ENCODE peak calls at places on chromosomes 4 and X, in ten cellular contexts. P, F, N, D, S, A, Y, J, O and B are unnamed samples.

GRCh38 chr4:162645381-162645780 is 481.6 kb upstream of the FSTL5 start:
- DNase-seq in P (no peak), N (no peak), Y (no peak), F (no peak), S (no peak), O (peak; percentile 29), D (no peak), A (no peak), J (no peak), B (peak; percentile 6)

GRCh38 chrX:281166-281999 is at the start of gene PLCXD1:
- DNase-seq in N (no peak), O (peak; percentile 14), F (no peak), S (no peak), Y (peak; percentile 31), A (no peak), P (no peak), J (peak; percentile 30), D (no peak), B (peak; percentile 96)

GRCh38 chr4:95528388-95528787 is 20.4 kb downstream of the UNC5C start:
- DNase-seq in A (no peak), F (no peak), P (no peak), Y (no peak), N (no peak), D (no peak), J (no peak), O (no peak), S (no peak), B (no peak)

GRCh38 chr4:83724488-83725060 is 188.7 kb downstream of the GPAT3 start:
- DNase-seq in J (no peak), P (no peak), N (no peak), O (no peak), S (no peak), Y (no peak), D (no peak), F (no peak), A (no peak), B (no peak)

GRCh38 chr4:38306482-38307071 is 346.4 kb downstream of the PTTG2 start:
- DNase-seq in A (no peak), O (no peak), S (no peak), F (no peak), P (no peak), J (no peak), D (no peak), Y (no peak), N (no peak), B (no peak)

GRCh38 chrX:86604620-86605019 is 456.4 kb downstream of the DACH2 start:
- DNase-seq in Y (no peak), P (no peak), O (no peak), A (no peak), S (no peak), N (no peak), D (no peak), J (no peak), F (no peak), B (no peak)

GRCh38 chrX:71168134-71168533 is 23.5 kb downstream of the NLGN3 start:
- DNase-seq in A (no peak), Y (no peak), S (no peak), N (no peak), D (no peak), O (no peak), J (no peak), F (no peak), P (no peak), B (no peak)

GRCh38 chr4:100189820-100190642 is at the start of gene DDIT4L:
- DNase-seq in Y (no peak), F (no peak), D (peak; percentile 20), O (peak; percentile 31), N (no peak), J (peak; percentile 49), A (peak; percentile 40), S (peak; percentile 30), P (no peak), B (peak; percentile 88)

GRCh38 chr4:40423735-40424134 is 88.6 kb downstream of the CHRNA9 start:
- DNase-seq in S (no peak), F (no peak), P (no peak), A (peak; percentile 68), N (no peak), J (no peak), O (peak; percentile 86), D (peak; percentile 14), Y (no peak), B (no peak)